ENCODE peak calls at places on chromosome 13, in four cellular contexts. K, R, I and U are unnamed samples.

GRCh38 chr13:109769275-109769674 is 17.1 kb downstream of the IRS2 start:
- DNase-seq in K (no peak), I (no peak), R (no peak), U (no peak)

GRCh38 chr13:107421028-107421427 is 794.3 kb downstream of the LIG4 start:
- DNase-seq in I (no peak), K (no peak), R (no peak), U (no peak)

GRCh38 chr13:21638319-21639282 is 32.3 kb upstream of the FGF9 start:
- DNase-seq in R (peak; percentile 55), I (no peak), K (no peak), U (peak; percentile 61)

GRCh38 chr13:44365008-44365407 is 8.6 kb upstream of the SERP2 start:
- DNase-seq in I (no peak), K (no peak), R (no peak), U (no peak)

GRCh38 chr13:39881887-39882286 is 226.4 kb downstream of the COG6 start:
- DNase-seq in K (no peak), I (no peak), R (no peak), U (no peak)

GRCh38 chr13:101996906-101997408 is 404.9 kb downstream of the FGF14 start:
- DNase-seq in K (no peak), I (no peak), R (peak; percentile 73), U (peak; percentile 79)

GRCh38 chr13:61531383-61532065 is 115.9 kb upstream of the PCDH20 start:
- DNase-seq in K (no peak), I (no peak), R (no peak), U (no peak)

GRCh38 chr13:41458187-41458938 is 1.0 kb downstream of the RGCC start:
- DNase-seq in K (no peak), I (no peak), R (no peak), U (no peak)

GRCh38 chr13:108572782-108573211 is 56.6 kb upstream of the MYO16 start:
- DNase-seq in R (no peak), I (no peak), K (no peak), U (no peak)

GRCh38 chr13:36029171-36029570 is 102.0 kb downstream of the DCLK1 start:
- DNase-seq in I (no peak), K (no peak), R (no peak), U (no peak)

GRCh38 chr13:46178821-46179220 is 3.2 kb downstream of the LCP1 start:
- DNase-seq in I (no peak), R (no peak), K (no peak), U (no peak)

GRCh38 chr13:24664726-24665409 is 15.3 kb upstream of the ATP12A start:
- DNase-seq in I (no peak), R (no peak), K (no peak), U (no peak)

GRCh38 chr13:75319244-75319643 is 162.7 kb downstream of the TBC1D4 start:
- DNase-seq in R (no peak), K (no peak), I (no peak), U (no peak)

GRCh38 chr13:28449826-28450773 is 44.8 kb downstream of the FLT1 start:
- DNase-seq in R (no peak), I (no peak), K (no peak), U (no peak)

GRCh38 chr13:28489536-28489935 is 5.4 kb downstream of the FLT1 start:
- DNase-seq in R (no peak), K (no peak), I (peak; percentile 57), U (no peak)

GRCh38 chr13:84571264-84571663 is 689.0 kb upstream of the SLITRK1 start:
- DNase-seq in I (no peak), R (no peak), K (no peak), U (no peak)

GRCh38 chr13:71517004-71517403 is 350.0 kb downstream of the DACH1 start:
- DNase-seq in I (no peak), K (no peak), R (no peak), U (no peak)

GRCh38 chr13:92843549-92843948 is 383.1 kb upstream of the GPC6 start:
- DNase-seq in I (peak; percentile 35), K (no peak), R (no peak), U (no peak)

GRCh38 chr13:101331731-101332130 is 84.6 kb downstream of the NALCN start:
- DNase-seq in K (no peak), I (no peak), R (no peak), U (no peak)

GRCh38 chr13:52845334-52845761 is 3.1 kb downstream of the PCDH8 start:
- DNase-seq in K (no peak), R (no peak), I (no peak), U (no peak)

GRCh38 chr13:20161275-20161950 is 561 bp upstream of the GJA3 start:
- DNase-seq in I (no peak), R (no peak), K (no peak), U (no peak)

GRCh38 chr13:70809588-70809987 is 701.3 kb upstream of the KLHL1 start:
- DNase-seq in I (no peak), R (no peak), K (no peak), U (no peak)

GRCh38 chr13:39941236-39941635 is 285.8 kb downstream of the COG6 start:
- DNase-seq in K (no peak), R (no peak), I (no peak), U (no peak)

GRCh38 chr13:97809576-97809975 is 143.9 kb upstream of the IPO5 start:
- DNase-seq in I (no peak), K (no peak), R (no peak), U (no peak)

GRCh38 chr13:65613004-65613403 is 1617.1 kb downstream of the PCDH9 start:
- DNase-seq in I (no peak), R (no peak), K (no peak), U (no peak)

GRCh38 chr13:98567140-98567539 is 9.8 kb downstream of the STK24 start:
- DNase-seq in R (no peak), K (no peak), I (no peak), U (no peak)

GRCh38 chr13:104837756-104838155 is 1697.7 kb downstream of the EFNB2 start:
- DNase-seq in R (no peak), I (no peak), K (no peak), U (no peak)

GRCh38 chr13:67231481-67231940 is 1.4 kb upstream of the PCDH9 start:
- DNase-seq in I (no peak), R (no peak), K (no peak), U (no peak)

GRCh38 chr13:98014766-98015165 is 61.3 kb downstream of the IPO5 start:
- DNase-seq in I (peak; percentile 28), R (no peak), K (no peak), U (no peak)